ENCODE peak calls at places on chromosome X, in six cellular contexts. One of them, this sample, is unnamed.

GRCh38 chrX:1592128-1592862 is 891 bp downstream of the AKAP17A start:
- DNase-seq in upper lobe of left lung: no peak
- DNase-seq in HCT116: no peak
- DNase-seq in transverse colon: peak
- DNase-seq in Peyer's patch: no peak
- DNase-seq in GM12878: no peak
- DNase-seq in this sample: no peak

GRCh38 chrX:154002215-154002719 is 17.4 kb downstream of the IRAK1 start:
- DNase-seq in upper lobe of left lung: no peak
- DNase-seq in HCT116: no peak
- DNase-seq in transverse colon: peak
- DNase-seq in Peyer's patch: peak
- DNase-seq in GM12878: no peak
- DNase-seq in this sample: no peak

GRCh38 chrX:138001219-138001618 is 435.3 kb downstream of the ZIC3 start:
- DNase-seq in upper lobe of left lung: no peak
- DNase-seq in HCT116: no peak
- DNase-seq in transverse colon: no peak
- DNase-seq in Peyer's patch: no peak
- DNase-seq in GM12878: no peak
- DNase-seq in this sample: no peak

GRCh38 chrX:43860646-43861370 is 21.4 kb downstream of the MAOB start:
- DNase-seq in upper lobe of left lung: no peak
- DNase-seq in HCT116: peak
- DNase-seq in transverse colon: no peak
- DNase-seq in Peyer's patch: no peak
- DNase-seq in GM12878: no peak
- DNase-seq in this sample: no peak

GRCh38 chrX:4239650-4240540 is 526.4 kb upstream of the PRKX start:
- DNase-seq in upper lobe of left lung: no peak
- DNase-seq in HCT116: no peak
- DNase-seq in transverse colon: no peak
- DNase-seq in Peyer's patch: no peak
- DNase-seq in GM12878: no peak
- DNase-seq in this sample: no peak

GRCh38 chrX:3066555-3066954 is 25.3 kb downstream of the ARSF start:
- DNase-seq in upper lobe of left lung: no peak
- DNase-seq in HCT116: no peak
- DNase-seq in transverse colon: no peak
- DNase-seq in Peyer's patch: no peak
- DNase-seq in GM12878: no peak
- DNase-seq in this sample: no peak

GRCh38 chrX:125810856-125811255 is 355.2 kb downstream of the DCAF12L2 start:
- DNase-seq in upper lobe of left lung: no peak
- DNase-seq in HCT116: no peak
- DNase-seq in transverse colon: no peak
- DNase-seq in Peyer's patch: no peak
- DNase-seq in GM12878: no peak
- DNase-seq in this sample: no peak

GRCh38 chrX:130799393-130799792 is 103.6 kb downstream of the ENOX2 start:
- DNase-seq in upper lobe of left lung: no peak
- DNase-seq in HCT116: no peak
- DNase-seq in transverse colon: no peak
- DNase-seq in Peyer's patch: no peak
- DNase-seq in GM12878: no peak
- DNase-seq in this sample: no peak

GRCh38 chrX:24838624-24839023 is 144.9 kb downstream of the POLA1 start:
- DNase-seq in upper lobe of left lung: no peak
- DNase-seq in HCT116: no peak
- DNase-seq in transverse colon: no peak
- DNase-seq in Peyer's patch: no peak
- DNase-seq in GM12878: peak
- DNase-seq in this sample: no peak

GRCh38 chrX:119686087-119686639 is 6.8 kb downstream of the SEPTIN6 start:
- DNase-seq in upper lobe of left lung: no peak
- DNase-seq in HCT116: no peak
- DNase-seq in transverse colon: peak
- DNase-seq in Peyer's patch: peak
- DNase-seq in GM12878: peak
- DNase-seq in this sample: no peak

GRCh38 chrX:149628768-149629167 is 2.8 kb downstream of the TMEM185A start:
- DNase-seq in upper lobe of left lung: no peak
- DNase-seq in HCT116: no peak
- DNase-seq in transverse colon: no peak
- DNase-seq in Peyer's patch: no peak
- DNase-seq in GM12878: no peak
- DNase-seq in this sample: no peak

GRCh38 chrX:141176586-141177451 is at the start of gene LDOC1:
- DNase-seq in upper lobe of left lung: peak
- DNase-seq in HCT116: no peak
- DNase-seq in transverse colon: peak
- DNase-seq in Peyer's patch: peak
- DNase-seq in GM12878: no peak
- DNase-seq in this sample: peak

DNA sequence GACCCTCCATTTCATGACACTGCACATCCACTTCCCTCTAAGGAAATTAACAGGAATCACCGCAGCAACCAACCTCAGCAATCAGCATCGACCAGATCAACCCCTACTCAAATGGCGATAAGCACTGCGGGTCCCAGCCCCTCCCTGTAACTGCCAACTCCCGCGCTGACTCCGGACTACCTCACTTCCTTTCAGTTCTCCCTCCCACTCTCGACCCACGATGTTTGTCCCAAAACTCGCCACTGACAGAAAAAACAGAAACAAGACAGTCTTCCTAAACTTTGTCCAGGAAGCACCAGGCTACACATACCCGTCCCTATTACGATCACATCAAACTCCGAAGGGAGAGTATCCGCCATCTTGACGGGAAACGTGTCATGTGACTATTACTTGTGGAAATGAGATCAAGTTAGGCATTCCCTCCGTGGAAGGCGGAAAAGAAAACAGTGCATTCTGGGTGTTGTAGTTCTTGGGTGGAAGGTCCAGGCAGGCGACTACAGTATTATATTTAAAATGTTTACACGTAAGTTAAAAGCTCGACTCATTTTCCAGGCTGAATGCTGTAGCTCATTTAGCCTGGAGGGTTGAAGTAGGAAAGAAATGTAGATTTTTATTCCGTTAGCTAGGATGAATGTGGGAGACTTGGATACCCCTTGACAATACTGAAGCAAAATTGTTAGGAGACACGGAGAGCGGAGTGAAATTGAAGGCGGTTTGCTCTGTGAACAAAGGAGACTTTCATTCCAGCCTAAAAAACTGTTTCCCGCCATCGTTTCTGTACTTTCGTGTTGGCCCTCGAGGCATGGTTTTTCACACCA is at the start of gene CHM:
- DNase-seq in upper lobe of left lung: no peak
- DNase-seq in HCT116: peak
- DNase-seq in transverse colon: peak
- DNase-seq in Peyer's patch: peak
- DNase-seq in GM12878: peak
- DNase-seq in this sample: peak
- TF ChIP-seq POLR2A in upper lobe of left lung: no peak
- TF ChIP-seq POLR2A in HCT116: peak
- TF ChIP-seq POLR2A in transverse colon: peak
- TF ChIP-seq POLR2A in Peyer's patch: peak
- TF ChIP-seq POLR2A in GM12878: peak
- TF ChIP-seq POLR2A in this sample: no peak

DNA sequence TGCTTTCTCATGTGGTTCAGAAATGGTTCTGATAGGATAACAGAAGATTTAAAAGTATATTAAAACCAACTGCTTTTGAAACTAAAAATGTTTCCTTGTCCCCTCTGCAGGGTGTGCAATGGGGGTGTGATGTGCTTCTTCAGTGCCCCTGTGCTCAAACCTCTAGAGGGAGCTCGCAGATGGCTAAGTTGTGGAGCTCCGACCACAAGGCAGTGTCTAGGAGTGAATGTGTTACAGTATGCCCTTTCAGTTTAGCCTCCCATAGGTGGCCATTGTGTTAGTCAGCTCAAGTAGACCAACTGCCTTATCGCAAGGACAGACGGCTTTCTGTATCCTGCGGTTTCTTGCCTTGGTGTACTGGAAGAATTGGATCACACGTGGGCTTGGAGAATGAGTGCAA is 130.5 kb downstream of the TENT5D start:
- DNase-seq in upper lobe of left lung: no peak
- DNase-seq in HCT116: no peak
- DNase-seq in transverse colon: no peak
- DNase-seq in Peyer's patch: no peak
- DNase-seq in GM12878: no peak
- DNase-seq in this sample: no peak
- TF ChIP-seq CTCF in upper lobe of left lung: no peak
- TF ChIP-seq CTCF in HCT116: peak
- TF ChIP-seq CTCF in transverse colon: no peak
- TF ChIP-seq CTCF in Peyer's patch: no peak
- TF ChIP-seq CTCF in GM12878: peak
- TF ChIP-seq CTCF in this sample: no peak

GRCh38 chrX:151974336-151975227 is at the start of gene GABRE:
- DNase-seq in upper lobe of left lung: peak
- DNase-seq in HCT116: no peak
- DNase-seq in transverse colon: peak
- DNase-seq in Peyer's patch: no peak
- DNase-seq in GM12878: no peak
- DNase-seq in this sample: peak
- TF ChIP-seq POLR2A in upper lobe of left lung: no peak
- TF ChIP-seq POLR2A in HCT116: no peak
- TF ChIP-seq POLR2A in transverse colon: peak
- TF ChIP-seq POLR2A in Peyer's patch: peak
- TF ChIP-seq POLR2A in GM12878: no peak
- TF ChIP-seq POLR2A in this sample: peak

GRCh38 chrX:30144221-30144620 is 71.1 kb upstream of the MAGEB2 start:
- DNase-seq in upper lobe of left lung: no peak
- DNase-seq in HCT116: no peak
- DNase-seq in transverse colon: no peak
- DNase-seq in Peyer's patch: no peak
- DNase-seq in GM12878: no peak
- DNase-seq in this sample: no peak

GRCh38 chrX:30144971-30145731 is 70.2 kb upstream of the MAGEB2 start:
- DNase-seq in upper lobe of left lung: no peak
- DNase-seq in HCT116: no peak
- DNase-seq in transverse colon: no peak
- DNase-seq in Peyer's patch: no peak
- DNase-seq in GM12878: no peak
- DNase-seq in this sample: no peak

DNA sequence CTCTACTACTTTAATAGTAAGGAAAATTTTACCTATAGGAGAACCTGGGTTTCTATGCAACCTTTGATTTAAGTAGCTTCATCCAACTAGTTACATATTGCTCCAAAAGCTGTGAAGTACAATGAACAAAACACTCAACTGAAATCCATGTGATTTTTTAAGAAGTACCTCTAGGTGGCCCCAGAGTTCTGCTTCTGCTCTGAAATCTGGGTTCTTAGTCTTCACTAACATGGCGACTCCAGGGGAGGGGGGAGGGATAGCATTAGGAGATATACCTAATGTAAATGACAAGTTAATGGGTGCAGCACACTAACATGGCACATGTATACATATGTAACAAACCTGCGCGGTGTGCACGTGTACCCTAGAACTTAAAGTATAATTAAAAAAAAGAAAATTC is 73.4 kb upstream of the MAGEB2 start:
- DNase-seq in upper lobe of left lung: no peak
- DNase-seq in HCT116: peak
- DNase-seq in transverse colon: no peak
- DNase-seq in Peyer's patch: no peak
- DNase-seq in GM12878: no peak
- DNase-seq in this sample: no peak
- TF ChIP-seq CTCF in upper lobe of left lung: no peak
- TF ChIP-seq CTCF in HCT116: peak
- TF ChIP-seq CTCF in transverse colon: no peak
- TF ChIP-seq CTCF in Peyer's patch: no peak
- TF ChIP-seq CTCF in GM12878: peak
- TF ChIP-seq CTCF in this sample: no peak

GRCh38 chrX:100647739-100648138 is 3.7 kb downstream of the SRPX2 start:
- DNase-seq in upper lobe of left lung: no peak
- DNase-seq in HCT116: no peak
- DNase-seq in transverse colon: no peak
- DNase-seq in Peyer's patch: no peak
- DNase-seq in GM12878: no peak
- DNase-seq in this sample: no peak

GRCh38 chrX:100650841-100651240 is 6.8 kb downstream of the SRPX2 start:
- DNase-seq in upper lobe of left lung: no peak
- DNase-seq in HCT116: no peak
- DNase-seq in transverse colon: no peak
- DNase-seq in Peyer's patch: no peak
- DNase-seq in GM12878: no peak
- DNase-seq in this sample: no peak

GRCh38 chrX:100647095-100647494 is 3.1 kb downstream of the SRPX2 start:
- DNase-seq in upper lobe of left lung: no peak
- DNase-seq in HCT116: no peak
- DNase-seq in transverse colon: no peak
- DNase-seq in Peyer's patch: no peak
- DNase-seq in GM12878: no peak
- DNase-seq in this sample: no peak

GRCh38 chrX:100649550-100650356 is 5.8 kb downstream of the SRPX2 start:
- DNase-seq in upper lobe of left lung: no peak
- DNase-seq in HCT116: no peak
- DNase-seq in transverse colon: peak
- DNase-seq in Peyer's patch: no peak
- DNase-seq in GM12878: no peak
- DNase-seq in this sample: no peak

GRCh38 chrX:100648601-100649417 is 4.8 kb downstream of the SRPX2 start:
- DNase-seq in upper lobe of left lung: no peak
- DNase-seq in HCT116: no peak
- DNase-seq in transverse colon: peak
- DNase-seq in Peyer's patch: no peak
- DNase-seq in GM12878: no peak
- DNase-seq in this sample: no peak
- TF ChIP-seq POLR2A in upper lobe of left lung: no peak
- TF ChIP-seq POLR2A in HCT116: no peak
- TF ChIP-seq POLR2A in transverse colon: no peak
- TF ChIP-seq POLR2A in Peyer's patch: no peak
- TF ChIP-seq POLR2A in GM12878: no peak
- TF ChIP-seq POLR2A in this sample: no peak